ENCODE peak calls at places on chromosome 19, in five cellular contexts. G is AG09319, M is right atrium auricular region, X is cardiac fibroblast, W is neural progenitor cell. O is an unnamed sample.

GRCh38 chr19:13060964-13061927 is 41.4 kb downstream of the LYL1 start:
- DNase-seq in G (no peak), M (peak; percentile 80), X (peak; percentile 79), W (peak; percentile 94), O (peak; percentile 90)

GRCh38 chr19:38304866-38305429 is 897 bp downstream of the C19orf33 start:
- DNase-seq in G (no peak), M (no peak), X (no peak), W (peak; percentile 96), O (no peak)

GRCh38 chr19:18899624-18900560 is 3.9 kb upstream of the CERS1 start:
- DNase-seq in G (no peak), M (no peak), X (no peak), W (no peak), O (no peak)

GRCh38 chr19:36213793-36214387 is 575 bp downstream of the ZNF565 start:
- DNase-seq in G (no peak), M (no peak), X (no peak), W (no peak), O (no peak)

GRCh38 chr19:49338691-49339363 is 3.6 kb downstream of the CD37 start:
- DNase-seq in G (no peak), M (peak; percentile 71), X (peak; percentile 34), W (peak; percentile 98), O (peak; percentile 56)

GRCh38 chr19:47633996-47634395 is 25.1 kb downstream of the BICRA start:
- DNase-seq in G (no peak), M (no peak), X (no peak), W (no peak), O (no peak)

GRCh38 chr19:38183227-38183914 is 40.7 kb downstream of the DPF1 start:
- DNase-seq in G (no peak), M (no peak), X (peak; percentile 8), W (peak; percentile 86), O (no peak)

GRCh38 chr19:19209372-19209771 is 2.4 kb upstream of the NCAN start:
- DNase-seq in G (no peak), M (no peak), X (no peak), W (no peak), O (peak; percentile 13)

GRCh38 chr19:7516281-7516862 is 469 bp downstream of the ZNF358 start:
- DNase-seq in G (no peak), M (no peak), X (no peak), W (peak; percentile 12), O (peak; percentile 56)

GRCh38 chr19:1067341-1068103 is 555 bp downstream of the ARHGAP45 start:
- DNase-seq in G (no peak), M (no peak), X (no peak), W (no peak), O (no peak)

GRCh38 chr19:45186509-45187334 is 8.1 kb downstream of the BLOC1S3 start:
- DNase-seq in G (no peak), M (no peak), X (peak; percentile 52), W (no peak), O (no peak)

GRCh38 chr19:38740932-38741331 is 3.3 kb downstream of the CAPN12 start:
- DNase-seq in G (no peak), M (no peak), X (no peak), W (no peak), O (no peak)

GRCh38 chr19:32519023-32519422 is 62.0 kb upstream of the PDCD5 start:
- DNase-seq in G (no peak), M (no peak), X (peak; percentile 45), W (no peak), O (no peak)

GRCh38 chr19:20167020-20167644 is at the start of gene ZNF486:
- DNase-seq in G (peak; percentile 92), M (peak; percentile 99), X (peak; percentile 98), W (peak; percentile 98), O (peak; percentile 82)

GRCh38 chr19:37361994-37362393 is 8.9 kb upstream of the ZNF527 start:
- DNase-seq in G (no peak), M (no peak), X (peak; percentile 62), W (no peak), O (no peak)

GRCh38 chr19:36837525-36837901 is 674 bp downstream of the ZNF790 start:
- DNase-seq in G (no peak), M (no peak), X (no peak), W (no peak), O (no peak)

GRCh38 chr19:35306473-35307246 is 14.7 kb downstream of the MAG start:
- DNase-seq in G (no peak), M (no peak), X (no peak), W (peak; percentile 48), O (peak; percentile 62)

GRCh38 chr19:29630661-29631060 is 24.6 kb downstream of the POP4 start:
- DNase-seq in G (no peak), M (no peak), X (no peak), W (no peak), O (no peak)

GRCh38 chr19:46604781-46605355 is 3.7 kb downstream of the CALM3 start:
- DNase-seq in G (no peak), M (peak; percentile 66), X (no peak), W (no peak), O (no peak)

GRCh38 chr19:13015361-13016231 is 20.3 kb downstream of the NFIX start:
- DNase-seq in G (no peak), M (no peak), X (no peak), W (peak; percentile 62), O (peak; percentile 17)

GRCh38 chr19:42111811-42112210 is 20.4 kb downstream of the POU2F2 start:
- DNase-seq in G (no peak), M (no peak), X (peak; percentile 68), W (no peak), O (no peak)

GRCh38 chr19:44698492-44699201 is at the start of gene CEACAM16:
- DNase-seq in G (no peak), M (no peak), X (no peak), W (no peak), O (no peak)

GRCh38 chr19:4065430-4066175 is 1.1 kb downstream of the ZBTB7A start:
- DNase-seq in G (peak; percentile 98), M (peak; percentile 96), X (peak; percentile 97), W (peak; percentile 99), O (peak; percentile 100)

GRCh38 chr19:4063369-4064072 is 3.2 kb downstream of the ZBTB7A start:
- DNase-seq in G (no peak), M (no peak), X (no peak), W (peak; percentile 55), O (no peak)

GRCh38 chr19:4064073-4064550 is 2.6 kb downstream of the ZBTB7A start:
- DNase-seq in G (no peak), M (no peak), X (peak; percentile 35), W (peak; percentile 47), O (no peak)

GRCh38 chr19:4066176-4066606 is 508 bp downstream of the ZBTB7A start:
- DNase-seq in G (no peak), M (no peak), X (no peak), W (no peak), O (no peak)

DNA sequence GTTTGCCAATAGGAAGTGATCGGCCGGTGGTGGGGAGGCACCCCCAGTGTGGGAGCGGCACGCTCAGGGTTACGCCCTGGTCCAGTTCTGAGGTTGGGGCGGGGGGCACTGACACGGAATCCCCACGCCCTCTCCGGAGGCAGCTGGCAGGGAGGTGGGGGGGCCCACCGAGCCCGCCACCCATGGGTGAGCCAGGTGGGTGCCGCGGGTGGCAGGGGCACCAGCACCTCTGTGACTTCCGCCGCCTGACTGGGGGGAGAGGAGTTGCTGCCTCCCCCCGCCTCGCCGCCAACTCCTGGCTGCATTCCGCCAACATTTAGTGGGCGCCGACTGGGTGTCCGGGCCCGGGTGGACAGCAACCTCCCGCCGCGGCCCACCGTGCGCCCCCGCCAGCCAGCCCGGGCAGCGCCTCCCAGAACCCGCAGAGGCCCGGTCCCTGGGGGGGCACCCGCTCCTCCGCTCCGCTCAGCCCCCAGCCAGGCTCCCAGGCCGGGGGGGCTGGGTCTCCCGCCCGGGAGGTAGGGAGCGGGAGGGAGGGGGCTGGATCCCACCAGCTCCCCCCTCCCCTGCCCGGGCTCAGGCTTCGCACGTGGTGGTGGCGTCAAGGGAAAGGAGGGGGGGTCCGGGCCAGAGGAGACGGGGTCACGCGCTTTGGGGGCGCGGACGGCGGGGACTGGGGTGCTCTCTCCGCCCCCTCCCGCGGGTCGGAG is 2.0 kb downstream of the ZBTB7A start:
- DNase-seq in G (no peak), M (no peak), X (no peak), W (peak; percentile 65), O (peak; percentile 69)
- TF ChIP-seq CTCF in G (no peak), M (no peak), X (no peak), W (no peak), O (no peak)

DNA sequence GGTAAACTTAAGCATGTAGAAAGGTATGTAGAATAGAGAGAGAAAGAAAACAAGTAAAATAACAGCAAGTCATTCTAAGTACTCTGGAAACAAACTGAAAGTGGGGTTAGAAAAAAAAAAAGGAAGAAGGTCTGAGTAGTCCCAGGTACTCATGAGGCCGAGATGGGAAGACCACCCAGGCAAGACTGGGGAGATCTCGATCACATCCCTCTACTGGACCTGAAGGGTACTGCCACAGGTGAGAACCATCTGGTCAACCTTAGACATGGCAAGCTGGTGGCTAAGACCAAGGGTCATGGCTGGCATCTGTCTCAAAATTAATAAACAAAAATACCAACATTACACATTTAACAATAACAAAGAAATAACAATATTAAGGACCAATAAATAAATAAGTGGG is 36.3 kb upstream of the ZNF724 start:
- DNase-seq in G (no peak), M (no peak), X (no peak), W (peak; percentile 19), O (no peak)
- TF ChIP-seq CTCF in G (no peak), M (no peak), X (peak; percentile 38), W (peak; percentile 25), O (no peak)

GRCh38 chr19:5997371-5997770 is 19.4 kb upstream of the RANBP3 start:
- DNase-seq in G (no peak), M (no peak), X (no peak), W (peak; percentile 53), O (no peak)
- TF ChIP-seq CTCF in G (peak; percentile 3), M (no peak), X (peak; percentile 16), W (peak; percentile 53), O (no peak)

GRCh38 chr19:43432866-43433673 is 18.4 kb downstream of the TEX101 start:
- DNase-seq in G (no peak), M (peak; percentile 61), X (peak; percentile 72), W (peak; percentile 78), O (peak; percentile 74)
- TF ChIP-seq CTCF in G (peak; percentile 89), M (peak; percentile 21), X (peak; percentile 91), W (peak; percentile 86), O (peak; percentile 78)

GRCh38 chr19:3919793-3920192 is 13.1 kb upstream of the NMRK2 start:
- DNase-seq in G (no peak), M (no peak), X (no peak), W (no peak), O (no peak)

GRCh38 chr19:3914199-3914598 is 18.7 kb upstream of the NMRK2 start:
- DNase-seq in G (no peak), M (no peak), X (no peak), W (no peak), O (no peak)

GRCh38 chr19:3910105-3910504 is 22.8 kb upstream of the NMRK2 start:
- DNase-seq in G (no peak), M (no peak), X (no peak), W (no peak), O (no peak)

DNA sequence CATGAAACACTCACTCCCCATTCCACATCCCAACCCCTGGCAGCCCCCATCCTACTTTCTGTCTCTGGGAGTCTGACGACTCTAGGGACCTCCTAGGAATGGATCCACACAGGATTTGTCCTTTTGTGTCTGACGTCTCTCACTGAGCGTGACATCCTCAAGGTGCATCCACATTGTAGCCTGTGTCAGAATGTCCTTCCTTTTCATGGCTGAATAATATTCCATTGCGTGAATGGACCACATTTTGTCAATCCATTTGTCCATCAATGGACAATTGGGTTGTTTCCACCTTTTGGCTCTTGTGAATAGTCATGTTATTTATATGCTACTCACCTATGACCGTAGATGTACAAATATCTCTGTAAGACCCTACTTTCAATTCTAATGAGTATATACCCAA is 16.8 kb upstream of the NMRK2 start:
- DNase-seq in G (no peak), M (no peak), X (no peak), W (no peak), O (no peak)
- TF ChIP-seq CTCF in G (no peak), M (no peak), X (no peak), W (no peak), O (no peak)